ENCODE peak calls at places on chromosomes 13 and 19, in four cellular contexts. D is fibroblast of mammary gland; Y is activated CD4-positive, alpha-beta memory T cell treated with anti-CD3 and anti-CD28 coated beads, Interleukin-2, amount 10 ng/mL, durations not matched to agents 7 days and 5 days; C is amygdala. N is an unnamed sample.

GRCh38 chr19:39916851-39917396 is 17.5 kb downstream of the FCGBP start:
- DNase-seq in D (no peak), Y (no peak), C (no peak), N (no peak)

GRCh38 chr19:34428549-34429285 is 536 bp downstream of the UBA2 start:
- DNase-seq in D (peak), Y (peak), C (peak), N (no peak)

GRCh38 chr13:113404723-113405471 is 41.0 kb upstream of the GRTP1 start:
- DNase-seq in D (no peak), Y (no peak), C (no peak), N (no peak)

GRCh38 chr19:1725100-1726064 is 27.9 kb upstream of the ONECUT3 start:
- DNase-seq in D (peak), Y (peak), C (peak), N (no peak)

GRCh38 chr13:67238277-67238859 is 8.2 kb upstream of the PCDH9 start:
- DNase-seq in D (peak), Y (no peak), C (no peak), N (no peak)

GRCh38 chr13:44759723-44760360 is 183.7 kb upstream of the TSC22D1 start:
- DNase-seq in D (no peak), Y (no peak), C (no peak), N (no peak)

GRCh38 chr13:44160549-44161278 is 212.9 kb upstream of the SERP2 start:
- DNase-seq in D (no peak), Y (no peak), C (peak), N (no peak)

GRCh38 chr19:40467007-40467565 is 285 bp downstream of the SPTBN4 start:
- DNase-seq in D (no peak), Y (no peak), C (no peak), N (no peak)

GRCh38 chr13:68982961-68983619 is 1124.5 kb upstream of the ATXN8OS start:
- DNase-seq in D (no peak), Y (no peak), C (no peak), N (no peak)

GRCh38 chr13:36880961-36881360 is 39.1 kb downstream of the SMAD9 start:
- DNase-seq in D (peak), Y (no peak), C (no peak), N (no peak)

GRCh38 chr13:112574476-112575294 is 13.3 kb downstream of the TUBGCP3 start:
- DNase-seq in D (no peak), Y (no peak), C (no peak), N (no peak)

GRCh38 chr13:104043184-104043583 is 977.0 kb upstream of the SLC10A2 start:
- DNase-seq in D (no peak), Y (no peak), C (no peak), N (no peak)

GRCh38 chr19:23983406-23983805 is 68.7 kb downstream of the ZNF726 start:
- DNase-seq in D (no peak), Y (no peak), C (no peak), N (no peak)

GRCh38 chr19:14107581-14108461 is 9.7 kb downstream of the PRKACA start:
- DNase-seq in D (peak), Y (no peak), C (no peak), N (no peak)

GRCh38 chr13:33307820-33308219 is 22.3 kb upstream of the STARD13 start:
- DNase-seq in D (peak), Y (no peak), C (no peak), N (no peak)

GRCh38 chr13:41224113-41225110 is 30.0 kb upstream of the KBTBD7 start:
- DNase-seq in D (peak), Y (no peak), C (no peak), N (no peak)

GRCh38 chr13:99355267-99356215 is 48.3 kb upstream of the GPR183 start:
- DNase-seq in D (no peak), Y (peak), C (no peak), N (no peak)

GRCh38 chr13:105170438-105170837 is 1365.0 kb downstream of the EFNB2 start:
- DNase-seq in D (no peak), Y (no peak), C (no peak), N (no peak)

GRCh38 chr19:39166571-39167391 is 30.0 kb upstream of the NCCRP1 start:
- DNase-seq in D (no peak), Y (no peak), C (no peak), N (no peak)

GRCh38 chr13:19153782-19154450 is 27.7 kb downstream of the TUBA3C start:
- DNase-seq in D (no peak), Y (no peak), C (no peak), N (no peak)

GRCh38 chr13:98445340-98446233 is 131.3 kb downstream of the STK24 start:
- DNase-seq in D (peak), Y (peak), C (peak), N (peak)

GRCh38 chr13:113421673-113422270 is 31.5 kb downstream of the ADPRHL1 start:
- DNase-seq in D (peak), Y (no peak), C (no peak), N (no peak)

GRCh38 chr13:110853235-110853721 is 61.6 kb downstream of the ANKRD10 start:
- DNase-seq in D (peak), Y (no peak), C (no peak), N (no peak)

GRCh38 chr13:51539887-51540286 is 44.4 kb upstream of the WDFY2 start:
- DNase-seq in D (peak), Y (no peak), C (no peak), N (no peak)